ENCODE peak calls at places on chromosome 22, in seven cellular contexts. P is thoracic aorta; M is fibroblast of mammary gland; K is foreskin fibroblast; U is NCI-H460; N is H54; I is activated CD4-positive, alpha-beta T cell treated with anti-CD3 and anti-CD28 coated beads for 1 hour. V is an unnamed sample.

GRCh38 chr22:45484742-45485141 is 17.9 kb upstream of the FBLN1 start:
- DNase-seq in P (no peak), N (no peak), M (no peak), I (no peak), K (no peak), U (no peak), V (no peak)

GRCh38 chr22:36946436-36947158 is 33.2 kb downstream of the CSF2RB start:
- DNase-seq in P (no peak), U (peak), K (peak), I (no peak), N (no peak), M (no peak), V (no peak)

GRCh38 chr22:35341090-35341874 is 39.6 kb upstream of the HMOX1 start:
- DNase-seq in N (no peak), K (no peak), U (no peak), I (no peak), P (no peak), M (no peak), V (no peak)

GRCh38 chr22:36773935-36774334 is 2.0 kb downstream of the IFT27 start:
- DNase-seq in K (peak), M (peak), I (no peak), N (no peak), U (peak), P (no peak), V (no peak)

GRCh38 chr22:32823024-32823730 is 21.7 kb downstream of the TIMP3 start:
- DNase-seq in I (no peak), P (no peak), M (peak), K (no peak), N (no peak), U (peak), V (no peak)

GRCh38 chr22:49712195-49712791 is 115.4 kb downstream of the BRD1 start:
- DNase-seq in M (no peak), K (no peak), P (no peak), I (no peak), U (peak), N (no peak), V (no peak)

GRCh38 chr22:26474687-26475086 is 8.9 kb downstream of the HPS4 start:
- DNase-seq in U (no peak), N (no peak), P (no peak), I (no peak), M (peak), K (no peak), V (no peak)

GRCh38 chr22:50641696-50642607 is 14.0 kb upstream of the ARSA start:
- DNase-seq in I (no peak), U (no peak), N (no peak), P (no peak), M (peak), K (peak), V (no peak)